ENCODE peak calls at places on chromosomes 3 and 15, in five cellular contexts. X is transverse colon, S is upper lobe of left lung, J is PC-3, L is cardiac muscle cell. T is an unnamed sample.
A peak's percentile ranks its signal among the peaks of the same experiment; 100 is the strongest.

GRCh38 chr3:88852606-88853005 is 254.8 kb upstream of the EPHA3 start:
- DNase-seq in J (no peak), X (no peak), L (no peak), S (no peak), T (no peak)

GRCh38 chr15:73573572-73573971 is 59.6 kb downstream of the NPTN start:
- DNase-seq in S (no peak), L (peak; percentile 97), J (peak; percentile 41), X (peak; percentile 89), T (peak; percentile 57)

GRCh38 chr3:132332082-132332964 is 15.1 kb downstream of the ACP3 start:
- DNase-seq in X (no peak), S (no peak), J (no peak), L (peak; percentile 49), T (no peak)

GRCh38 chr15:45186771-45187577 is 792 bp downstream of the SHF start:
- DNase-seq in L (no peak), J (no peak), X (no peak), S (no peak), T (no peak)

GRCh38 chr15:77983708-77984445 is 93.6 kb downstream of the TBC1D2B start:
- DNase-seq in X (no peak), J (no peak), S (no peak), L (no peak), T (no peak)

GRCh38 chr3:120203016-120203415 is 82.0 kb downstream of the GPR156 start:
- DNase-seq in X (no peak), J (peak; percentile 62), S (no peak), L (peak; percentile 95), T (no peak)

GRCh38 chr15:81071130-81071529 is 62.9 kb upstream of the CFAP161 start:
- DNase-seq in X (no peak), S (no peak), J (no peak), L (peak; percentile 41), T (peak; percentile 16)

GRCh38 chr3:186849392-186849975 is 7.0 kb downstream of the ADIPOQ start:
- DNase-seq in S (no peak), X (no peak), J (peak; percentile 71), L (peak; percentile 62), T (peak; percentile 37)

DNA sequence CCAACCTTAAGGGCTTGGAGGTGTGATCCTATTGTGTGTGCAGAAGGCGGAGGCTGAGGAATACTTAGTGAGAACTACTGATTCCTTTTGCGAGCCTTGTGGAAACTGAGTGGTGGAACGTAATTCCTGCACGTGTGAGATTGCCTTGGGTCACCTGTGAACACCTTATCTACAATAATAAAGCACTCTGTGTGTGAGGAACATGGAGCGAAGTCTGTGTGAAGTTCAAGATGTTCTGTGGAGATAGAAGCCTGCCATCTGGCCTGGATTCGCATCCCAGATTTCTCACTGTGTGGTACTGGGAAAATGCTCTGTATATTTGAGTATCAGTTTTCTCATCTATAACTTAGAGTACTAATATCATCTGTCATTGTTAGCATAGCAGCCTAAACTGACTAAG is 179.5 kb upstream of the PDZRN3 start:
- DNase-seq in J (no peak), X (no peak), L (no peak), S (no peak), T (no peak)
- TF ChIP-seq CTCF in J (no peak), X (no peak), L (no peak), S (no peak), T (no peak)

GRCh38 chr3:15326037-15326436 is 6.3 kb downstream of the SH3BP5 start:
- DNase-seq in L (no peak), S (no peak), J (peak; percentile 57), X (no peak), T (no peak)
- H3K4me1 ChIP-seq in L (peaks cover 17% of the 10 kb centered on the region), S (peaks cover 91% of the 10 kb centered on the region), J (peaks cover 55% of the 10 kb centered on the region), X (peaks cover 13% of the 10 kb centered on the region), T (peaks cover 3% of the 10 kb centered on the region)

GRCh38 chr3:25420168-25420567 is 7.9 kb upstream of the RARB start:
- DNase-seq in S (no peak), X (no peak), J (no peak), L (no peak), T (no peak)
- H3K27ac ChIP-seq in S (no peak overlapping the region), X (no peak overlapping the region), J (no peak overlapping the region), L (no peak overlapping the region), T (no peak overlapping the region)

GRCh38 chr15:94723801-94724200 is 492.4 kb downstream of the MCTP2 start:
- DNase-seq in X (no peak), L (no peak), J (no peak), S (no peak), T (peak; percentile 52)

GRCh38 chr15:94722025-94722636 is 490.8 kb downstream of the MCTP2 start:
- DNase-seq in J (peak; percentile 2), L (no peak), X (no peak), S (no peak), T (no peak)
- TF ChIP-seq CTCF in J (no peak), L (no peak), X (no peak), S (no peak), T (no peak)

DNA sequence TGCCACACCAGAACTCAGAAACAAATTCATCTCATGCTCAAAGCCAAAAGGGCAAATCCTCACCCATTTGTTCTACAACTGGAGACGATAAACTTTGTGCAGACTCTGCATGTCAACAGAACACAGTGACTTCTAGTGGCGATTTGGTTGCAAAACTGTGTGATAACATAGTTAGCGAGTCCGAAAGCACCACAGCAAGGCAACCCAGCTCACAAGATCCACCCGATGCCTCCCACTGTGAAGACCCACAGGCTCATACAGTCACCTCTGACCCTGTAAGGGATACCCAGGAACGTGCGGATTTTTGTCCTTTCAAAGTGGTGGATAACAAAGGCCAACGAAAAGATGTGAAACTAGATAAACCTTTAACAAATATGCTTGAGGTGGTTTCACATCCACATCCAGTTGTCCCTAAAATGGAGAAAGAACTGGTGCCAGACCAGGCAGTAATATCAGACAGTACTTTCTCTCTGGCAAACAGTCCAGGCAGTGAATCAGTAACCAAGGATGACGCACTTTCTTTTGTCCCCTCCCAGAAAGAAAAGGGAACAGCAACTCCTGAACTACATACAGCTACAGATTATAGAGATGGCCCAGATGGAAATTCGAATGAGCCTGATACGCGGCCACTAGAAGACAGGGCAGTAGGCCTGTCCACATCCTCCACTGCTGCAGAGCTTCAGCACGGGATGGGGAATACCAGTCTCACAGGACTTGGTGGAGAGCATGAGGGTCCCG is 199.7 kb downstream of the AKAP13 start:
- DNase-seq in S (no peak), L (peak; percentile 85), X (peak; percentile 64), J (no peak), T (no peak)
- H3K4me1 ChIP-seq in S (peaks cover 80% of the 10 kb centered on the region), L (peaks cover 35% of the 10 kb centered on the region), X (peaks cover 86% of the 10 kb centered on the region), J (peaks cover 38% of the 10 kb centered on the region), T (peaks cover 5% of the 10 kb centered on the region)

GRCh38 chr3:112393360-112393728 is 60.4 kb downstream of the CD200 start:
- DNase-seq in X (no peak), S (no peak), L (no peak), J (no peak), T (no peak)
- H3K27ac ChIP-seq in X (no peak overlapping the region), S (no peak overlapping the region), L (no peak overlapping the region), J (no peak overlapping the region), T (no peak overlapping the region)

GRCh38 chr15:48025118-48025517 is 95.7 kb upstream of the SLC24A5 start:
- DNase-seq in X (no peak), S (no peak), L (no peak), J (peak; percentile 14), T (no peak)
- TF ChIP-seq CTCF in X (no peak), S (no peak), L (no peak), J (peak; percentile 34), T (peak; percentile 32)

DNA sequence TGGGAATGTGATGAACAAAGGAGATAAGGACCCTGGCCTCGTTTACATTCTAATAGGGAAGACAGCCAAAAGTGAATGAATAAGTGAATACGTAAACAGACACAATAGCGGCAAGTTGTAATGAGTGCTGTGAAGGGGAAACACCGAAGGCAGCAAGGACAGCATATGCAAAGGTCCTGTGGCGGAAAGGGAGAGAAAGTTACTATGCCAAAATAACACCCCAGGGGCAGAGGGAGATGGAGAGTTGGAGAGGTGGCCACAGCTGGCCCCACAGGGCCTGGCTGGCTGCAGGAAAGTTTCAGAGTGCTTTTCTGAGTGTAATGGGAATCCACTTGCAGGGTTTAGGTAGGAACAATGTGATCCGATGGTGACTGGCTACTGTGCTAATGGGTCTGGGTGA is 91.9 kb downstream of the SLCO3A1 start:
- DNase-seq in J (peak; percentile 22), X (no peak), S (no peak), L (no peak), T (no peak)
- H3K4me1 ChIP-seq in J (peaks cover 23% of the 10 kb centered on the region), X (peaks cover 64% of the 10 kb centered on the region), S (peaks cover 95% of the 10 kb centered on the region), L (peaks cover 67% of the 10 kb centered on the region), T (peaks cover 37% of the 10 kb centered on the region)

DNA sequence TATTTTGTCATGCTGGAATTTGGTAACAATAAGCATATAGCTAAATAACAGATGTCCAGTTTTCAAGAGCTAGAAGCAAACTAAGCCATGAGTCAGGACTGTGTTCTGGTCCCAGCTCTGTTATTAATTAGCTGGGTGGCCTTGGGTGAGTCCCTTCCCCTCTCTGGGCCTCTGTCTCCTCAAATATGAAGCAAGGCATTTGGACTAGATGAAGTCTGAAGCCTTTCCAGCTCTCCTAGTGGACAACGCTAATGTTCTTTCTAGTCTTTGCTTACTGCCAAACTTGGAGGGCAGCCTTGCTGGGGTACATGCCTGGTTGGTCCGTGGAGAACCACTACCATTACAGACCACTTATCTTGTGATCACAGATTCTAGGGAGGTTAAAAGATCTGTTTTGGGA is 127.6 kb downstream of the DUT start:
- DNase-seq in X (no peak), L (no peak), J (no peak), S (no peak), T (no peak)
- H3K27ac ChIP-seq in X (no peak overlapping the region), L (no peak overlapping the region), J (peak overlapping the region; percentile 99), S (no peak overlapping the region), T (no peak overlapping the region)

GRCh38 chr15:101121511-101122090 is 130.2 kb downstream of the CHSY1 start:
- DNase-seq in L (peak; percentile 73), X (peak; percentile 71), J (peak; percentile 12), S (peak; percentile 93), T (no peak)
- TF ChIP-seq CTCF in L (peak; percentile 46), X (no peak), J (peak; percentile 21), S (no peak), T (peak; percentile 59)

T was measured in foreskin keratinocyte.